ENCODE peak calls at places on chromosomes 3 and 15, in four cellular contexts. One of them, this sample, is unnamed.
A peak's percentile ranks its signal among the peaks of the same experiment; 100 is the strongest.

GRCh38 chr15:85880501-85881190 is 85.9 kb upstream of the KLHL25 start:
- DNase-seq in HFF-Myc: no peak
- DNase-seq in ecto neural progenitor cell: no peak
- DNase-seq in progenitor cell of endocrine pancreas: no peak
- DNase-seq in this sample: peak; percentile 31

GRCh38 chr3:143352850-143353550 is 233.4 kb downstream of the CHST2 start:
- DNase-seq in ecto neural progenitor cell: no peak
- DNase-seq in progenitor cell of endocrine pancreas: no peak
- DNase-seq in HFF-Myc: no peak
- DNase-seq in this sample: no peak

GRCh38 chr15:62649793-62650420 is 392.6 kb upstream of the TPM1 start:
- DNase-seq in ecto neural progenitor cell: no peak
- DNase-seq in HFF-Myc: no peak
- DNase-seq in progenitor cell of endocrine pancreas: no peak
- DNase-seq in this sample: no peak

GRCh38 chr3:159762981-159763465 is 225.6 kb upstream of the IL12A start:
- DNase-seq in HFF-Myc: peak; percentile 62
- DNase-seq in ecto neural progenitor cell: peak; percentile 67
- DNase-seq in progenitor cell of endocrine pancreas: peak; percentile 17
- DNase-seq in this sample: no peak

GRCh38 chr3:171710359-171710758 is 99.9 kb downstream of the PLD1 start:
- DNase-seq in ecto neural progenitor cell: no peak
- DNase-seq in progenitor cell of endocrine pancreas: no peak
- DNase-seq in HFF-Myc: no peak
- DNase-seq in this sample: no peak

GRCh38 chr15:70344666-70345065 is 246.9 kb upstream of the TLE3 start:
- DNase-seq in ecto neural progenitor cell: no peak
- DNase-seq in HFF-Myc: no peak
- DNase-seq in progenitor cell of endocrine pancreas: no peak
- DNase-seq in this sample: peak; percentile 74

GRCh38 chr15:80173022-80173759 is 20.4 kb downstream of the FAH start:
- DNase-seq in HFF-Myc: no peak
- DNase-seq in progenitor cell of endocrine pancreas: peak; percentile 61
- DNase-seq in ecto neural progenitor cell: peak; percentile 76
- DNase-seq in this sample: no peak

GRCh38 chr3:15287565-15288330 is 44.6 kb downstream of the SH3BP5 start:
- DNase-seq in progenitor cell of endocrine pancreas: no peak
- DNase-seq in ecto neural progenitor cell: no peak
- DNase-seq in HFF-Myc: no peak
- DNase-seq in this sample: no peak

GRCh38 chr3:46904303-46905190 is 27.0 kb downstream of the PTH1R start:
- DNase-seq in progenitor cell of endocrine pancreas: no peak
- DNase-seq in ecto neural progenitor cell: no peak
- DNase-seq in HFF-Myc: no peak
- DNase-seq in this sample: no peak

GRCh38 chr15:60575995-60576394 is 97.1 kb upstream of the ICE2 start:
- DNase-seq in HFF-Myc: no peak
- DNase-seq in progenitor cell of endocrine pancreas: no peak
- DNase-seq in ecto neural progenitor cell: no peak
- DNase-seq in this sample: no peak

GRCh38 chr3:106825962-106826605 is 551.2 kb upstream of the CCDC54 start:
- DNase-seq in ecto neural progenitor cell: no peak
- DNase-seq in HFF-Myc: no peak
- DNase-seq in progenitor cell of endocrine pancreas: no peak
- DNase-seq in this sample: no peak

GRCh38 chr15:39641187-39641889 is 60.5 kb downstream of the THBS1 start:
- DNase-seq in HFF-Myc: no peak
- DNase-seq in progenitor cell of endocrine pancreas: no peak
- DNase-seq in ecto neural progenitor cell: no peak
- DNase-seq in this sample: no peak

GRCh38 chr3:190307164-190307545 is 15.1 kb downstream of the CLDN1 start:
- DNase-seq in ecto neural progenitor cell: no peak
- DNase-seq in HFF-Myc: no peak
- DNase-seq in progenitor cell of endocrine pancreas: no peak
- DNase-seq in this sample: no peak

GRCh38 chr3:196219970-196220311 is 3.6 kb downstream of the SLC51A start:
- DNase-seq in progenitor cell of endocrine pancreas: no peak
- DNase-seq in ecto neural progenitor cell: no peak
- DNase-seq in HFF-Myc: no peak
- DNase-seq in this sample: no peak

GRCh38 chr15:70799667-70800450 is 36.5 kb upstream of the UACA start:
- DNase-seq in ecto neural progenitor cell: no peak
- DNase-seq in HFF-Myc: no peak
- DNase-seq in progenitor cell of endocrine pancreas: no peak
- DNase-seq in this sample: no peak

GRCh38 chr15:77569647-77570186 is 63.0 kb downstream of the LINGO1 start:
- DNase-seq in ecto neural progenitor cell: no peak
- DNase-seq in progenitor cell of endocrine pancreas: no peak
- DNase-seq in HFF-Myc: no peak
- DNase-seq in this sample: no peak

GRCh38 chr15:79431636-79432344 is at the start of gene MINAR1:
- DNase-seq in ecto neural progenitor cell: peak; percentile 78
- DNase-seq in HFF-Myc: no peak
- DNase-seq in progenitor cell of endocrine pancreas: peak; percentile 66
- DNase-seq in this sample: no peak

GRCh38 chr15:73598540-73599195 is 34.5 kb downstream of the NPTN start:
- DNase-seq in HFF-Myc: no peak
- DNase-seq in progenitor cell of endocrine pancreas: no peak
- DNase-seq in ecto neural progenitor cell: no peak
- DNase-seq in this sample: no peak

GRCh38 chr3:117059054-117059989 is 349.7 kb downstream of the TUSC7 start:
- DNase-seq in progenitor cell of endocrine pancreas: no peak
- DNase-seq in HFF-Myc: no peak
- DNase-seq in ecto neural progenitor cell: no peak
- DNase-seq in this sample: no peak

GRCh38 chr3:58260733-58261132 is 23.1 kb downstream of the ABHD6 start:
- DNase-seq in progenitor cell of endocrine pancreas: no peak
- DNase-seq in ecto neural progenitor cell: no peak
- DNase-seq in HFF-Myc: no peak
- DNase-seq in this sample: no peak

GRCh38 chr3:53744351-53744750 is 101.9 kb downstream of the CHDH start:
- DNase-seq in progenitor cell of endocrine pancreas: no peak
- DNase-seq in HFF-Myc: no peak
- DNase-seq in ecto neural progenitor cell: no peak
- DNase-seq in this sample: no peak

GRCh38 chr15:45943255-45943654 is 308.4 kb downstream of the SQOR start:
- DNase-seq in HFF-Myc: no peak
- DNase-seq in progenitor cell of endocrine pancreas: no peak
- DNase-seq in ecto neural progenitor cell: no peak
- DNase-seq in this sample: no peak

GRCh38 chr3:12679468-12679867 is 15.6 kb upstream of the RAF1 start:
- DNase-seq in HFF-Myc: no peak
- DNase-seq in progenitor cell of endocrine pancreas: no peak
- DNase-seq in ecto neural progenitor cell: no peak
- DNase-seq in this sample: no peak

This sample was measured in vagina.